ENCODE peak calls at places on chromosome 20, in seven cellular contexts. U is fibroblast of lung; F is stimulated activated CD4-positive, alpha-beta T cell treated with anti-CD3 and anti-CD28 coated beads, Interleukin-12 subunit alpha, Interleukin-12 subunit beta, amount 100 ng/mL, for 48 hours; P is fibroblast of mammary gland; Z is stimulated activated CD8-positive, alpha-beta memory T cell treated with anti-CD3 and anti-CD28 coated beads, Interleukin-4, amount 100 ng/mL, for 4 hours; I is ELF-1; T is GM06990. D is an unnamed sample.

GRCh38 chr20:33890557-33890956 is 79.4 kb downstream of the CHMP4B start:
- DNase-seq in I (no peak), F (no peak), Z (no peak), U (no peak), T (no peak), P (no peak), D (no peak)

GRCh38 chr20:63696628-63697356 is at the start of gene TNFRSF6B:
- DNase-seq in I (no peak), U (no peak), T (no peak), F (no peak), Z (no peak), P (no peak), D (no peak)

GRCh38 chr20:38579219-38579618 is 1.8 kb upstream of the ADIG start:
- DNase-seq in P (peak), T (no peak), I (no peak), U (no peak), F (no peak), Z (no peak), D (no peak)

GRCh38 chr20:25508083-25508770 is 77.1 kb downstream of the NINL start:
- DNase-seq in T (no peak), U (peak), I (no peak), Z (no peak), F (no peak), P (peak), D (peak)

GRCh38 chr20:5658897-5659296 is 91.3 kb upstream of the SHLD1 start:
- DNase-seq in P (peak), F (peak), U (peak), T (peak), I (no peak), Z (no peak), D (peak)

GRCh38 chr20:15918631-15919030 is 654.6 kb downstream of the KIF16B start:
- DNase-seq in I (no peak), Z (no peak), T (no peak), U (no peak), P (no peak), F (no peak), D (no peak)

GRCh38 chr20:3276400-3277015 is 37.5 kb upstream of the SLC4A11 start:
- DNase-seq in I (peak), Z (no peak), P (peak), T (no peak), F (no peak), U (peak), D (no peak)

GRCh38 chr20:34320861-34321260 is 17.7 kb upstream of the AHCY start:
- DNase-seq in F (no peak), U (no peak), T (no peak), Z (no peak), I (no peak), P (no peak), D (no peak)

GRCh38 chr20:48066851-48067250 is 281.6 kb upstream of the SULF2 start:
- DNase-seq in Z (no peak), T (no peak), I (no peak), F (no peak), U (no peak), P (no peak), D (no peak)

GRCh38 chr20:24462461-24463010 is 6.9 kb upstream of the SYNDIG1 start:
- DNase-seq in Z (no peak), P (no peak), T (no peak), U (no peak), F (no peak), I (no peak), D (no peak)

GRCh38 chr20:15674253-15675145 is 898.7 kb downstream of the KIF16B start:
- DNase-seq in P (peak), Z (no peak), T (no peak), F (no peak), I (no peak), U (peak), D (no peak)

GRCh38 chr20:16599257-16599656 is 26.0 kb upstream of the KIF16B start:
- DNase-seq in T (no peak), U (no peak), Z (no peak), F (peak), P (no peak), I (no peak), D (no peak)

GRCh38 chr20:3706774-3707507 is 5.5 kb downstream of the SIGLEC1 start:
- DNase-seq in I (no peak), T (no peak), P (peak), F (no peak), U (peak), Z (no peak), D (no peak)

GRCh38 chr20:16280219-16280618 is 293.0 kb downstream of the KIF16B start:
- DNase-seq in Z (no peak), T (no peak), F (no peak), I (no peak), P (no peak), U (no peak), D (no peak)

GRCh38 chr20:1326031-1326930 is 2.7 kb downstream of the SDCBP2 start:
- DNase-seq in Z (no peak), F (no peak), U (peak), T (no peak), I (no peak), P (peak), D (no peak)

GRCh38 chr20:58037631-58038030 is 190.8 kb downstream of the ANKRD60 start:
- DNase-seq in F (no peak), Z (no peak), I (no peak), T (no peak), P (no peak), U (no peak), D (no peak)